ENCODE peak calls at places on chromosomes 16 and 17, in seven cellular contexts. R is NCI-H524; I is iris pigment epithelial cell; X is activated CD4-positive, alpha-beta T cell treated with anti-CD3 and anti-CD28 coated beads for 24 hours; N is HEK293T; T is left ventricle myocardium superior; C is EL. B is an unnamed sample.

GRCh38 chr16:46928811-46929210 is 44.6 kb downstream of the GPT2 start:
- DNase-seq in R (no peak), I (no peak), X (no peak), N (no peak), T (no peak), C (no peak), B (no peak)

GRCh38 chr16:50123417-50123816 is 29.7 kb upstream of the TENT4B start:
- DNase-seq in R (no peak), I (no peak), X (no peak), N (no peak), T (no peak), C (no peak), B (no peak)

GRCh38 chr16:8727084-8727590 is 52.7 kb downstream of the ABAT start:
- DNase-seq in R (no peak), I (no peak), X (no peak), N (no peak), T (no peak), C (no peak), B (no peak)

GRCh38 chr17:18093616-18094408 is 6.1 kb downstream of the DRG2 start:
- DNase-seq in R (peak), I (peak), X (no peak), N (peak), T (peak), C (peak), B (peak)

GRCh38 chr17:78532922-78533640 is 44.1 kb downstream of the DNAH17 start:
- DNase-seq in R (no peak), I (peak), X (peak), N (no peak), T (no peak), C (peak), B (peak)

GRCh38 chr17:3659541-3660111 is 8.8 kb downstream of the TAX1BP3 start:
- DNase-seq in R (no peak), I (peak), X (no peak), N (no peak), T (peak), C (peak), B (peak)

GRCh38 chr16:27245276-27246231 is 23.0 kb downstream of the NSMCE1 start:
- DNase-seq in R (no peak), I (peak), X (peak), N (no peak), T (peak), C (peak), B (peak)

GRCh38 chr17:71180801-71181385 is 939.9 kb upstream of the SOX9 start:
- DNase-seq in R (no peak), I (peak), X (no peak), N (peak), T (no peak), C (peak), B (peak)

GRCh38 chr17:6700948-6701307 is 12.2 kb downstream of the SLC13A5 start:
- DNase-seq in R (no peak), I (no peak), X (no peak), N (no peak), T (no peak), C (no peak), B (no peak)

GRCh38 chr16:66064811-66065530 is 301.5 kb upstream of the CDH5 start:
- DNase-seq in R (no peak), I (no peak), X (no peak), N (no peak), T (no peak), C (no peak), B (no peak)

GRCh38 chr17:2042355-2042929 is 620 bp downstream of the OVCA2 start:
- DNase-seq in R (no peak), I (peak), X (no peak), N (peak), T (no peak), C (no peak), B (no peak)

B was measured in ELR.